ENCODE peak calls at places on chromosomes 1 and 21, in six cellular contexts. S is dorsolateral prefrontal cortex, M is A549, Y is omental fat pad, G is right lobe of liver, Z is heart left ventricle. L is an unnamed sample.

GRCh38 chr1:40711465-40712404 is 20.2 kb downstream of the NFYC start:
- DNase-seq in S (no peak), M (no peak), Y (no peak), G (no peak), Z (no peak), L (no peak)

GRCh38 chr1:21754583-21754982 is 28.4 kb downstream of the USP48 start:
- DNase-seq in S (no peak), M (no peak), Y (no peak), G (no peak), Z (no peak), L (no peak)

GRCh38 chr1:147647796-147648633 is 22.3 kb downstream of the ACP6 start:
- DNase-seq in S (no peak), M (no peak), Y (no peak), G (no peak), Z (no peak), L (no peak)

GRCh38 chr1:176118985-176119384 is 88.1 kb downstream of the COP1 start:
- DNase-seq in S (no peak), M (no peak), Y (no peak), G (no peak), Z (no peak), L (no peak)

GRCh38 chr21:41883582-41883981 is 4.4 kb upstream of the PRDM15 start:
- DNase-seq in S (no peak), M (no peak), Y (no peak), G (no peak), Z (no peak), L (no peak)

GRCh38 chr1:70911861-70912260 is 135.8 kb downstream of the PTGER3 start:
- DNase-seq in S (no peak), M (no peak), Y (no peak), G (no peak), Z (no peak), L (no peak)

GRCh38 chr1:90723561-90724108 is 6.5 kb upstream of the BARHL2 start:
- DNase-seq in S (no peak), M (no peak), Y (no peak), G (no peak), Z (no peak), L (no peak)

GRCh38 chr1:27137544-27138075 is 17.3 kb downstream of the SLC9A1 start:
- DNase-seq in S (peak; percentile 40), M (no peak), Y (no peak), G (peak; percentile 70), Z (peak; percentile 71), L (no peak)

GRCh38 chr1:119003413-119004128 is 15.4 kb upstream of the TBX15 start:
- DNase-seq in S (no peak), M (no peak), Y (no peak), G (no peak), Z (no peak), L (no peak)

GRCh38 chr1:58116284-58116683 is 430.2 kb downstream of the OMA1 start:
- DNase-seq in S (no peak), M (no peak), Y (no peak), G (no peak), Z (no peak), L (no peak)

GRCh38 chr1:30532621-30533020 is 190.8 kb downstream of the MATN1 start:
- DNase-seq in S (no peak), M (no peak), Y (no peak), G (no peak), Z (no peak), L (no peak)

GRCh38 chr21:41217656-41218380 is 49.9 kb downstream of the BACE2 start:
- DNase-seq in S (no peak), M (no peak), Y (no peak), G (no peak), Z (peak; percentile 68), L (no peak)

GRCh38 chr1:35988237-35988636 is 57.3 kb downstream of the AGO3 start:
- DNase-seq in S (no peak), M (no peak), Y (no peak), G (no peak), Z (no peak), L (no peak)

GRCh38 chr1:213484758-213485157 is 433.7 kb downstream of the RPS6KC1 start:
- DNase-seq in S (no peak), M (no peak), Y (no peak), G (no peak), Z (no peak), L (no peak)

GRCh38 chr21:17781524-17781923 is 37.6 kb downstream of the C21orf91 start:
- DNase-seq in S (no peak), M (no peak), Y (no peak), G (no peak), Z (no peak), L (no peak)

GRCh38 chr1:98975825-98976224 is 28.8 kb downstream of the PLPPR5 start:
- DNase-seq in S (no peak), M (no peak), Y (no peak), G (no peak), Z (no peak), L (no peak)

GRCh38 chr1:200364121-200364759 is 45.6 kb downstream of the ZNF281 start:
- DNase-seq in S (no peak), M (no peak), Y (no peak), G (no peak), Z (no peak), L (no peak)

GRCh38 chr1:201606096-201606495 is 67.2 kb downstream of the NAV1 start:
- DNase-seq in S (no peak), M (no peak), Y (no peak), G (no peak), Z (no peak), L (no peak)

GRCh38 chr1:203275656-203276272 is 29.6 kb upstream of the BTG2 start:
- DNase-seq in S (no peak), M (no peak), Y (no peak), G (no peak), Z (no peak), L (no peak)

GRCh38 chr1:53470584-53470983 is 11.4 kb downstream of the DMRTB1 start:
- DNase-seq in S (no peak), M (no peak), Y (no peak), G (no peak), Z (no peak), L (no peak)

DNA sequence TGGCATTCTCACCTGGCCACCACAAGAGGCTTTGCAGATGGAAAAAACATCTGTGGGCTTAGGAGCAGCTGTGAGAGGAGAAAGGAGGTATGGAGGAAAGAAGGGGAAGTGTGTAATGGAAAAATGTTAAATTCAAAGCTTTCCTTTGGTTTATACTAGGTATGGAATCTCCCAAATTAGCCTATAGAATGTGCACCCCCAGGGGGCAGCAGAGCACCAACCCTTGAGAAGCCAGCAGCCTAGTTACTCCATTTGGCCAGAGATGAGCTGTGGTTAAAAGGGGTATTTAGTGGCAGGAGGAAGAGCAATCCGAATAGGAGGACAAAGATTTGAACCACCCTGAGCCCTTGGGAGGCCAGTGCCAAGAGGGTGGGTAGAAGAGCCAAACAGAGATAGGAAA is 97.5 kb upstream of the CTTNBP2NL start:
- DNase-seq in S (peak; percentile 48), M (peak; percentile 20), Y (peak; percentile 71), G (no peak), Z (no peak), L (no peak)
- TF ChIP-seq CTCF in S (peak; percentile 22), M (peak; percentile 28), Y (no peak), G (peak; percentile 50), Z (peak; percentile 41), L (no peak)

GRCh38 chr1:51936531-51936930 is 54.0 kb downstream of the RAB3B start:
- DNase-seq in S (no peak), M (no peak), Y (no peak), G (no peak), Z (no peak), L (no peak)
- TF ChIP-seq CTCF in S (no peak), M (no peak), Y (no peak), G (no peak), Z (no peak), L (no peak)

DNA sequence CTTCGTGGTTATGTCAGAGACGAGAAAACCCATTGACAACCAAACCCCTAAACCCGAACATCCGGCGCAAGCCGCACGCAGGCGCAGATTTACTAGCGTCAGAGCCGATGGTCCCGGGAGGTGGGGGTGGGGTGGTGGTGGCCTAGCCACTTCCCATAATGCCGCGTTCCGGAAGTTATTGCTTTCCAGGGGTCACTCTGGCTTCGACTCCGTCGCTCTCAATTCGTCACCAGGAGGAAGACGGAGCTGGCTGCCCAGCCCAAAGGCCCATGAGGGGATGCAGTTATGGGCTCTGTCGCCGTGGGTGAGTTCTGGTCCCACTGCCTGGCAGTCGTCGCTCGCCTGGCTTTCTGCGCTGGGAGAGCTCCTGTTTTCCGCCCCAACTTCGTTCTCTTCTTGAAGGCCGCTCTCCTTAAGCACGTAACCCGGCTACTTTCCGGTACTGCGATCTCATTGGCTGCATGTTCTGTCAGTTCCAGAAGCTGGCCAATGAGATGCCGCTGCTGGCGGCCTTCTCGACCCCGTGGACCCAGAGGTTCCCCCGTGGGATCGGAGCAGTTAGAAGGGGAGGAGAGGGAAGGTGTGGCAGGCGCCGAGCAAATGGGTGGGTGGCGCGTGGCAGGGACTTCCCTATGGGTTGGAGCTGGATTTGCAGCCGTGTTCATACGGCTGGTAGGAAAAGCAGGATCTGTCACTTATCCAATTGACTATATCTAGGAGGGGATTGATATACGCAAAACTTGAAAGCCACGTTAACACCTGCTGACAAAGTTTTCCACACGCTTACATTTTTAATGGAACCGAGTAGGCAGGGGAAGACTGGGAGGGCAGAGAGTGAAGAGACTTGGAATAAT is at the start of gene USP16:
- DNase-seq in S (peak; percentile 96), M (peak; percentile 94), Y (peak; percentile 88), G (peak; percentile 96), Z (peak; percentile 95), L (peak; percentile 94)
- TF ChIP-seq CTCF in S (no peak), M (no peak), Y (no peak), G (no peak), Z (no peak), L (no peak)

DNA sequence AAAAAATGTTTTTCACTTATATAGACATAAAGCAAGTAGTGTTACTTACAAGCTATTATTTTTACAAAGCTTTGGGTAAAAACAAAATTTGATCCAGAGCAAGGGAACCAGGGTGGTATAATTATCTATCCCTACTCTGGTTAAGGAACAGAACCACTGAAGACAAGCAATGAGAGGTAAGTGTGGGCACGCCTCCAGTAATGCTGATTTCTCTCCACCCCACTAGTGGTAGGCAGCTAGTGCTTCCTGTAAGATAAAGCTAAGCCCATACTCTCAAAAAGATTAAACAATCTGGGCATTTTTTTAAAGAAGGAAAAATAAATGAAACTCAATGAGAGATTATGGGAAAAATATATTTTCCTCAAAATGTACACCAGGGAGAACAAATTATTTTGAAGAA is 22.1 kb downstream of the TFB2M start:
- DNase-seq in S (no peak), M (no peak), Y (no peak), G (no peak), Z (no peak), L (no peak)
- TF ChIP-seq CTCF in S (no peak), M (no peak), Y (no peak), G (no peak), Z (no peak), L (no peak)

DNA sequence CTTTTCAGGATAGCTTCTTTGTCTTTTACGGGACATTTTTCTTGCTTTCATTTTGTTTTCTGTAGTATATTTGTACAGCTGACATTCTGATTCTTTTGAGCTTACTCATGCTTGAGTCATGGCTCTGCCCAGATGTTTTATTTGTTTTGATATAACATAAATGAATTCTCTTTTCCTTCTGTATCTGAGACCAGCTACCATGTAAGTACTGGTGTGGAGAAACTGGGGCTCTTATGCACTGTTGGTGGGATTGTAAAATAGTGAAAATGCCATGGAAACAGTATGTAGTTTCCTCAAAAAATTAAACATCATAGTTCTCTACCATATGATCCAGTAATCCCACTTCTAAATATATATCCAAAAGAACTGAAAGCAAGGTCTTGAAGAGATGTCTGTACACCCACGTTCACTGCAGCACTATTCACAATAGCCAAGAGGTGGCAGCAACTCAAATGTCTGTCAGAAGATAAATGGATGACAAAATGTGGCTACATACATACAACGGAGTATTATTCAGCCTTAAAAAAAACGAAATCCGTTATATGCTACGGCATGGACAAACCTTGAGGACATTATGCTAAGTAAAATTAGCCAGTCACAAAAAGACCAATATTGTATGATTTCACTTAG is 61.4 kb downstream of the EIF2B3 start:
- DNase-seq in S (no peak), M (peak; percentile 36), Y (no peak), G (no peak), Z (no peak), L (no peak)
- TF ChIP-seq CTCF in S (peak; percentile 18), M (peak; percentile 38), Y (no peak), G (peak; percentile 39), Z (peak; percentile 41), L (no peak)